ENCODE peak calls at places on chromosome 3, in nine cellular contexts. G is endothelial cell of umbilical vein; R is colonic mucosa; C is naive thymus-derived CD4-positive, alpha-beta T cell; V is heart right ventricle; U is A549; M is cardiac muscle cell; J is adrenal gland; T is GM23248. I is an unnamed sample.

GRCh38 chr3:103082501-103082900 is 647.7 kb downstream of the ZPLD1 start:
- DNase-seq in R (no peak), T (no peak), J (no peak), V (no peak), M (no peak), C (no peak), G (no peak), U (no peak), I (no peak)

GRCh38 chr3:5090197-5090596 is 31.9 kb upstream of the ARL8B start:
- DNase-seq in M (no peak), R (no peak), C (no peak), G (no peak), J (no peak), U (no peak), T (no peak), V (no peak), I (no peak)

GRCh38 chr3:134371542-134372324 is 2.5 kb downstream of the AMOTL2 start:
- DNase-seq in J (no peak), U (no peak), C (no peak), M (no peak), G (peak; percentile 34), T (peak; percentile 69), R (no peak), V (no peak), I (no peak)

GRCh38 chr3:182969277-182969676 is 11.1 kb downstream of the DCUN1D1 start:
- DNase-seq in R (no peak), U (peak; percentile 8), M (no peak), J (no peak), C (no peak), T (peak; percentile 63), V (no peak), G (no peak), I (no peak)

GRCh38 chr3:73848173-73848751 is 223.5 kb upstream of the PDZRN3 start:
- DNase-seq in M (peak; percentile 56), G (no peak), V (no peak), R (no peak), C (no peak), U (no peak), J (no peak), T (peak; percentile 72), I (no peak)

GRCh38 chr3:176796371-176796770 is 400.9 kb downstream of the TBL1XR1 start:
- DNase-seq in T (peak; percentile 43), M (no peak), C (no peak), G (no peak), V (no peak), J (no peak), U (no peak), R (no peak), I (no peak)

GRCh38 chr3:56802793-56803192 is 1.0 kb upstream of the ARHGEF3 start:
- DNase-seq in V (no peak), M (no peak), J (no peak), T (no peak), R (no peak), G (no peak), U (no peak), C (no peak), I (no peak)

GRCh38 chr3:142633073-142633472 is 36.9 kb downstream of the PLS1 start:
- DNase-seq in M (no peak), C (no peak), G (no peak), U (no peak), V (no peak), T (no peak), R (no peak), J (no peak), I (no peak)

GRCh38 chr3:50630916-50631315 is 14.0 kb downstream of the MAPKAPK3 start:
- DNase-seq in V (no peak), J (no peak), G (no peak), R (no peak), M (no peak), U (no peak), C (no peak), T (no peak), I (no peak)

GRCh38 chr3:9193633-9194032 is 55.8 kb downstream of the SRGAP3 start:
- DNase-seq in J (no peak), G (no peak), T (no peak), R (no peak), V (no peak), U (no peak), M (no peak), C (no peak), I (no peak)

GRCh38 chr3:17182158-17182557 is 297.4 kb downstream of the PLCL2 start:
- DNase-seq in R (no peak), J (no peak), T (no peak), G (no peak), U (no peak), V (no peak), M (no peak), C (no peak), I (no peak)

GRCh38 chr3:128727059-128727458 is 1.1 kb downstream of the RAB7A start:
- DNase-seq in T (no peak), R (no peak), M (no peak), U (no peak), C (no peak), G (no peak), J (no peak), V (no peak), I (no peak)

GRCh38 chr3:114217266-114217665 is 20.1 kb downstream of the ZNF80 start:
- DNase-seq in T (no peak), U (no peak), M (no peak), G (peak; percentile 24), V (no peak), C (no peak), J (no peak), R (no peak), I (no peak)

GRCh38 chr3:159814161-159814560 is 174.5 kb upstream of the IL12A start:
- DNase-seq in J (no peak), G (no peak), T (peak; percentile 54), M (no peak), R (peak; percentile 73), C (no peak), V (no peak), U (no peak), I (no peak)

GRCh38 chr3:4401441-4401840 is 65.6 kb downstream of the SUMF1 start:
- DNase-seq in M (no peak), T (no peak), J (no peak), C (no peak), R (no peak), U (no peak), G (no peak), V (no peak), I (no peak)

GRCh38 chr3:136644200-136644599 is 108.0 kb downstream of the STAG1 start:
- DNase-seq in R (no peak), J (no peak), T (no peak), U (no peak), G (no peak), C (no peak), V (no peak), M (no peak), I (no peak)

GRCh38 chr3:174488527-174488926 is 370.6 kb upstream of the NAALADL2 start:
- DNase-seq in C (no peak), V (no peak), T (peak; percentile 48), U (no peak), G (no peak), R (no peak), M (no peak), J (no peak), I (no peak)

GRCh38 chr3:74420538-74421128 is 193.8 kb downstream of the CNTN3 start:
- DNase-seq in V (no peak), R (no peak), C (no peak), M (no peak), T (peak; percentile 41), U (no peak), G (no peak), J (no peak), I (no peak)

GRCh38 chr3:48469046-48469915 is 22.7 kb downstream of the ATRIP start:
- DNase-seq in C (no peak), V (no peak), T (no peak), M (no peak), R (no peak), J (no peak), U (no peak), G (no peak), I (peak; percentile 37)

GRCh38 chr3:48467473-48468267 is 21.1 kb downstream of the ATRIP start:
- DNase-seq in V (no peak), R (no peak), U (no peak), T (no peak), M (no peak), C (no peak), G (no peak), J (no peak), I (no peak)

GRCh38 chr3:48466386-48467109 is 20.0 kb downstream of the ATRIP start:
- DNase-seq in G (peak; percentile 24), C (no peak), M (no peak), V (peak; percentile 34), T (peak; percentile 42), R (no peak), J (peak; percentile 72), U (no peak), I (no peak)

GRCh38 chr3:48467110-48467454 is 20.5 kb downstream of the ATRIP start:
- DNase-seq in M (no peak), T (no peak), R (no peak), C (no peak), J (no peak), G (no peak), V (no peak), U (no peak), I (no peak)

GRCh38 chr3:48468329-48468731 is 21.8 kb downstream of the ATRIP start:
- DNase-seq in G (no peak), U (no peak), V (no peak), C (no peak), T (no peak), R (peak; percentile 76), M (no peak), J (peak; percentile 68), I (peak; percentile 79)
- H3K4me3 ChIP-seq in G (no peak overlapping the region), U (no peak overlapping the region), V (peak overlapping the region; percentile 71), C (no peak overlapping the region), T (no peak overlapping the region), R (no peak overlapping the region), M (no peak overlapping the region), J (no peak overlapping the region), I (no peak overlapping the region)

GRCh38 chr3:193835414-193835813 is 242.4 kb downstream of the OPA1 start:
- DNase-seq in J (peak; percentile 18), M (no peak), G (no peak), V (no peak), R (no peak), T (no peak), C (no peak), U (no peak), I (no peak)
- H3K27ac ChIP-seq in J (no peak overlapping the region), M (no peak overlapping the region), G (no peak overlapping the region), V (no peak overlapping the region), R (no peak overlapping the region), T (no peak overlapping the region), C (no peak overlapping the region), U (no peak overlapping the region), I (no peak overlapping the region)

GRCh38 chr3:43298292-43298691 is 12.0 kb downstream of the SNRK start:
- DNase-seq in U (no peak), V (no peak), M (no peak), J (no peak), G (no peak), R (no peak), T (no peak), C (no peak), I (no peak)
- H3K4me1 ChIP-seq in U (peaks cover 28% of the 10 kb centered on the region), V (peaks cover 83% of the 10 kb centered on the region), M (no peaks in the 10 kb centered on the region), J (peaks cover 13% of the 10 kb centered on the region), G (peaks cover 42% of the 10 kb centered on the region), R (peaks cover 15% of the 10 kb centered on the region), T (peaks cover 10% of the 10 kb centered on the region), C (peaks cover 77% of the 10 kb centered on the region), I (peaks cover 22% of the 10 kb centered on the region)

DNA sequence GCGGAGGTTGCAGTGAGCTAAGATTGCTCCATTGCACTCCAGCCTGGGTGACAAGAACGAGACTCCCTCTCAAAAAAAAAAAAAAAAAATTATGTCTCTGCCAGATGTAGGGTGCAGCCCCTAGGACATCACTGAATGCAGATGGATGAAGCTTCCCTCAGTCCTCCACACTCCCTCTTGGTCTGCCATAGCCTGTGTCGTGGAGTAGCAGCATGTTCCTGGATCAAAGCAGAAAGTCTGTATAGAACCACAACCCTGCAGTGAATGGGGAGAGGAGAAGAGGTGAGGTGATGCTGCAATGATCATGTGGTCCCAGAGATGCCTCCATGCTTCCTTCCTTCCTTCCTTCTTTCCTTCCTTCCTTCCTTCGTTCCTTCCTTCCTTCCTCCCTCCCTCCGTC is 15.3 kb upstream of the LAMB2 start:
- DNase-seq in V (no peak), U (no peak), M (no peak), J (no peak), C (no peak), R (no peak), G (no peak), T (no peak), I (no peak)
- H3K4me3 ChIP-seq in V (no peak overlapping the region), U (no peak overlapping the region), M (no peak overlapping the region), J (no peak overlapping the region), C (no peak overlapping the region), R (no peak overlapping the region), G (no peak overlapping the region), T (no peak overlapping the region), I (no peak overlapping the region)

I was measured in Peyer's patch.